ENCODE peak calls at places on chromosomes 1 and 21, in nine cellular contexts. N, S, A, B, Y, F, E, Z and M are unnamed samples.

GRCh38 chr1:156848461-156849150 is 10.3 kb downstream of the INSRR start:
- DNase-seq in N (peak), B (peak), A (peak), F (no peak), E (peak), S (no peak), Y (peak), Z (no peak), M (no peak)

GRCh38 chr1:57024855-57025254 is 59.0 kb upstream of the C8B start:
- DNase-seq in Z (no peak), Y (no peak), S (no peak), N (no peak), A (no peak), E (no peak), F (no peak), B (no peak), M (no peak)

GRCh38 chr1:169601096-169601881 is 15.0 kb upstream of the F5 start:
- DNase-seq in N (peak), E (peak), Y (no peak), A (peak), F (peak), S (no peak), B (no peak), Z (peak), M (no peak)

GRCh38 chr1:165871311-165872067 is 44.1 kb downstream of the UCK2 start:
- DNase-seq in F (peak), Y (peak), E (peak), B (peak), A (no peak), S (no peak), Z (peak), N (peak), M (no peak)

GRCh38 chr1:155166006-155166372 is 7.1 kb downstream of the KRTCAP2 start:
- DNase-seq in S (no peak), N (no peak), B (no peak), Y (no peak), Z (no peak), A (no peak), E (peak), F (no peak), M (peak)

GRCh38 chr1:4528590-4528989 is 125.8 kb upstream of the AJAP1 start:
- DNase-seq in N (no peak), E (no peak), Y (no peak), B (no peak), S (no peak), Z (no peak), A (no peak), F (no peak), M (no peak)

GRCh38 chr1:14377386-14377785 is 221.1 kb upstream of the KAZN start:
- DNase-seq in A (no peak), S (no peak), E (no peak), N (no peak), F (no peak), B (no peak), Y (no peak), Z (no peak), M (no peak)

GRCh38 chr21:17114019-17114418 is 398.8 kb upstream of the CXADR start:
- DNase-seq in E (peak), A (no peak), N (no peak), B (no peak), Z (no peak), S (no peak), F (no peak), Y (no peak), M (no peak)

GRCh38 chr1:156214024-156214748 is 1.4 kb downstream of the PMF1 start:
- DNase-seq in A (no peak), N (no peak), B (no peak), E (no peak), Z (peak), S (no peak), Y (no peak), F (no peak), M (no peak)

GRCh38 chr1:12001249-12001917 is 17.9 kb upstream of the MIIP start:
- DNase-seq in Z (peak), N (peak), A (peak), B (no peak), Y (peak), F (peak), S (no peak), E (peak), M (no peak)

GRCh38 chr1:5989286-5989605 is 3.0 kb downstream of the NPHP4 start:
- DNase-seq in N (no peak), B (no peak), Z (no peak), S (no peak), F (no peak), Y (no peak), E (no peak), A (no peak), M (no peak)

GRCh38 chr1:238951809-238952208 is 434.6 kb upstream of the CHRM3 start:
- DNase-seq in E (peak), N (no peak), S (no peak), Z (peak), Y (peak), F (no peak), B (no peak), A (peak), M (no peak)

GRCh38 chr1:46767649-46768282 is 31.1 kb upstream of the CYP4B1 start:
- DNase-seq in N (no peak), Z (no peak), E (no peak), B (no peak), A (peak), S (no peak), Y (no peak), F (no peak), M (no peak)

GRCh38 chr1:76763678-76764077 is 103.6 kb upstream of the ST6GALNAC5 start:
- DNase-seq in E (no peak), N (no peak), Z (no peak), A (no peak), Y (no peak), B (no peak), F (no peak), S (no peak), M (no peak)

GRCh38 chr1:200376521-200376920 is 33.3 kb downstream of the ZNF281 start:
- DNase-seq in Y (no peak), N (no peak), Z (no peak), F (no peak), B (no peak), S (no peak), E (no peak), A (no peak), M (no peak)

GRCh38 chr1:61253912-61254628 is 171.7 kb downstream of the NFIA start:
- DNase-seq in A (no peak), B (no peak), Y (no peak), E (no peak), Z (no peak), F (no peak), N (no peak), S (no peak), M (no peak)

GRCh38 chr1:31562707-31563360 is 13.5 kb upstream of the TINAGL1 start:
- DNase-seq in Z (peak), E (peak), N (no peak), S (no peak), B (no peak), A (no peak), Y (peak), F (no peak), M (no peak)

GRCh38 chr1:230866171-230866811 is 2.0 kb downstream of the C1orf198 start:
- DNase-seq in B (no peak), N (no peak), Z (no peak), F (no peak), A (no peak), Y (no peak), S (no peak), E (no peak), M (peak)

GRCh38 chr1:29647581-29647980 is 411.3 kb downstream of the PTPRU start:
- DNase-seq in F (no peak), N (no peak), E (no peak), Z (peak), Y (no peak), A (no peak), B (no peak), S (no peak), M (no peak)

GRCh38 chr1:168408531-168409242 is 128.0 kb downstream of the TBX19 start:
- DNase-seq in B (peak), Y (peak), F (no peak), N (peak), A (no peak), Z (peak), E (no peak), S (no peak), M (no peak)

GRCh38 chr1:231216515-231216914 is 24.5 kb upstream of the GNPAT start:
- DNase-seq in S (no peak), Y (peak), A (no peak), Z (no peak), E (peak), B (no peak), N (no peak), F (peak), M (no peak)

GRCh38 chr1:203322480-203323179 is 17.3 kb downstream of the BTG2 start:
- DNase-seq in Z (no peak), A (no peak), N (no peak), S (peak), Y (peak), E (no peak), F (no peak), B (no peak), M (peak)

GRCh38 chr1:53810497-53810896 is 27.6 kb downstream of the NDC1 start:
- DNase-seq in F (no peak), Z (no peak), B (no peak), Y (no peak), E (no peak), S (no peak), A (no peak), N (no peak), M (no peak)

GRCh38 chr1:76291186-76291585 is 216.6 kb downstream of the ST6GALNAC3 start:
- DNase-seq in S (no peak), Y (no peak), B (no peak), A (no peak), E (no peak), N (no peak), Z (no peak), F (no peak), M (no peak)

GRCh38 chr1:56099766-56100165 is 479.6 kb downstream of the PLPP3 start:
- DNase-seq in N (no peak), S (no peak), E (no peak), F (no peak), Y (no peak), A (peak), B (no peak), Z (peak), M (no peak)

DNA sequence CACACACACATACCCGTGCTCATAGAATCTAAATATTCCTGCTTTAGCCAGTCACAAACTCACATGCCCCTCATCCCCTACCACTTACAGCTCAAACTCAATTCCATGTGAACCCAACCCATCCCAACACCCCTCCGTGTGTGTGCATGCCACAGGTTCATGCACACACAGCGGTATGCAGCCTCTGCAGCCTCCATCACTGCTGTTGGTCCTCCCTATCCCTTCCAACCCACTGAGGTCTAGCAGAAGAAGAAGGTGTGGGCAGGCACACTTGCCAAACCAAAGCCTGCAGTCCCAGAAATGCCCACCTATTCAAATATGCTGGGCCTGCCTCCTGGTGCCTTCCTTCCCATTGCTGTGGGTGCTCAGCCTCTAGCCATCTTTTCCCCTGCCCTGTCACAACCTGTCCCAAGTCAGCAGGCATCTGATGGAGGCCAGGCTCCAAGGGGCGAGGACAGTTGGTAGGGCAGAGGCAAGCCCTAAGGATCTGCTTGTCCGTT is 26.2 kb downstream of the SLC2A1 start:
- DNase-seq in Y (peak), A (no peak), Z (no peak), B (no peak), F (no peak), E (no peak), S (no peak), N (no peak), M (no peak)
- H3K4me3 ChIP-seq in Y (no peak), A (no peak), Z (no peak), B (no peak), F (peak), E (no peak), S (no peak), N (peak), M (no peak)

GRCh38 chr1:181989521-181989920 is 72.0 kb downstream of the ZNF648 start:
- DNase-seq in F (no peak), Z (no peak), E (no peak), Y (no peak), N (no peak), B (no peak), S (no peak), A (no peak), M (no peak)

GRCh38 chr1:181987334-181987870 is 74.1 kb downstream of the ZNF648 start:
- DNase-seq in B (no peak), S (no peak), A (no peak), N (no peak), F (no peak), Z (no peak), E (no peak), Y (no peak), M (no peak)

GRCh38 chr1:181987996-181988395 is 73.5 kb downstream of the ZNF648 start:
- DNase-seq in E (no peak), S (no peak), F (no peak), A (no peak), Y (no peak), N (no peak), B (no peak), Z (no peak), M (no peak)

GRCh38 chr1:181992072-181992471 is 69.4 kb downstream of the ZNF648 start:
- DNase-seq in B (no peak), F (no peak), A (no peak), N (no peak), Y (no peak), S (no peak), E (no peak), Z (no peak), M (no peak)

DNA sequence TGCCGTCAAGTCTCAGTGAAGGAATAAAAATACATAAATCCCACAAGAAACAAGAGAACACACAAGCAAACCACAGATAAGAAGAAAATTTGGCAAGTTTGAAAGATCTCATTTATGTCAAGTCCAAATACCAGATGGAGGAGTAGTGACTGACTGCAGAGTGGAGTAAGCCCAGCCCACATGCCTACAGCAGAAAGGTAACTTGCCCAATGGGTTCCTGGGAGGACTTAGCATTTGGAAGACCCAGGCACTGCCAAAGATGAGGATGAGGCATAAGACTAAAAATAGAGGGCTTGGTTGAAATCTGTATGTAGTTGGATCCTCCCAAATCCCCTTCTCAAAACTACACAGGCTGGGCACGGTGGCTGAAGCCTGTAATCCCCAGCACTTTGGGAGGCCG is 70.8 kb downstream of the ZNF648 start:
- DNase-seq in B (no peak), S (no peak), F (no peak), N (no peak), A (no peak), Z (no peak), E (no peak), Y (no peak), M (no peak)
- H3K4me3 ChIP-seq in B (no peak), S (no peak), F (no peak), N (no peak), A (no peak), Z (no peak), E (no peak), Y (no peak), M (no peak)

GRCh38 chr21:18248171-18248570 is 3.5 kb downstream of the CHODL start:
- DNase-seq in N (no peak), Z (no peak), Y (no peak), A (no peak), S (no peak), B (no peak), E (no peak), F (no peak), M (no peak)

GRCh38 chr21:18249542-18250152 is 5.0 kb downstream of the CHODL start:
- DNase-seq in E (peak), F (no peak), Z (no peak), A (no peak), B (no peak), Y (no peak), N (no peak), S (no peak), M (no peak)

GRCh38 chr21:18245493-18245967 is 897 bp downstream of the CHODL start:
- DNase-seq in B (no peak), A (peak), N (no peak), Z (no peak), S (no peak), Y (no peak), F (no peak), E (no peak), M (peak)

GRCh38 chr21:18244721-18245486 is at the start of gene CHODL:
- DNase-seq in S (no peak), F (no peak), Y (no peak), Z (no peak), N (no peak), B (no peak), E (peak), A (peak), M (peak)
- H3K4me3 ChIP-seq in S (peak), F (no peak), Y (no peak), Z (no peak), N (no peak), B (no peak), E (peak), A (peak), M (peak)

GRCh38 chr1:173948594-173948993 is 31.5 kb upstream of the SERPINC1 start:
- DNase-seq in S (no peak), E (no peak), A (no peak), Z (no peak), B (no peak), N (no peak), F (no peak), Y (no peak), M (no peak)
- H3K4me3 ChIP-seq in S (no peak), E (no peak), A (no peak), Z (no peak), B (no peak), N (no peak), F (no peak), Y (no peak), M (no peak)

DNA sequence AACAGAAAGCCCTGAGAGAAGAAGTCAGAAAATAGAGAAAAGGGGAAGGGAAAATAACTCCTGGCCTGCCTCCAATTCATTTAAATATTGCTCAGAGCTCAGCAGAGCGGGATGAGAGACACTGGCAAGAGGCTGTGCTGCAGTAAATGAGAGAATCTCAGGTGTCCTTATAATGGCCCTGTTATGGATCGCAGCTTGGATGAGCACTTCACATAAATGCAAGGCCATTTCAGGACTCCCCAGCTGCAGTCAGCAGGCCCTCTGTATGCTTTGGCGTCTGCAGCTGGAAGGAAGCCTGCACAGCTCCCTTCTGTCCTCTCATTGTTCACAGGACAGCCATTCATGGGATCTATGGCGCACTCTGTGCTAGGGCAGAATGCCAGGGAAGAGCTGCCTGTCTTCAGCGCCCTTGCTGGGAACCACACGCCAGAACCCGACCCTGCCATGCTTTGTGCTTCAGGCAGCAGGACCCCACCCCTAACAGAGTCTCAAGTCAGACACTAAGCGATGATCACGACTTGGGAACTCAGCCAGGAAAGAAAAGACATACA is 20.7 kb upstream of the ABCB10 start:
- DNase-seq in B (no peak), S (no peak), F (peak), A (no peak), Z (peak), Y (peak), E (no peak), N (peak), M (peak)
- H3K4me3 ChIP-seq in B (no peak), S (no peak), F (no peak), A (no peak), Z (no peak), Y (no peak), E (no peak), N (peak), M (peak)

GRCh38 chr1:183841950-183842816 is 37.3 kb downstream of the RGL1 start:
- DNase-seq in S (no peak), B (no peak), Z (peak), Y (peak), A (peak), N (peak), E (no peak), F (no peak), M (no peak)
- H3K4me3 ChIP-seq in S (peak), B (no peak), Z (no peak), Y (no peak), A (no peak), N (peak), E (no peak), F (no peak), M (peak)

GRCh38 chr1:161068306-161069200 is 1.1 kb downstream of the ARHGAP30 start:
- DNase-seq in E (peak), B (peak), S (no peak), N (peak), A (no peak), Y (peak), Z (no peak), F (peak), M (peak)
- H3K4me3 ChIP-seq in E (no peak), B (peak), S (peak), N (peak), A (no peak), Y (peak), Z (no peak), F (peak), M (peak)

GRCh38 chr21:33886316-33886715 is 29.3 kb downstream of the ATP5PO start:
- DNase-seq in E (no peak), F (no peak), Z (no peak), A (no peak), S (no peak), B (no peak), Y (no peak), N (no peak), M (no peak)

GRCh38 chr21:33885158-33885514 is 30.5 kb downstream of the ATP5PO start:
- DNase-seq in B (no peak), N (no peak), Z (no peak), A (no peak), S (no peak), Y (no peak), F (no peak), E (no peak), M (no peak)

GRCh38 chr21:33881689-33882440 is 33.7 kb downstream of the ATP5PO start:
- DNase-seq in S (no peak), F (no peak), Y (no peak), A (no peak), N (no peak), B (no peak), Z (no peak), E (no peak), M (no peak)

GRCh38 chr21:33880626-33881025 is 35.0 kb downstream of the ATP5PO start:
- DNase-seq in B (no peak), E (no peak), N (no peak), S (no peak), A (no peak), Y (no peak), Z (no peak), F (no peak), M (no peak)

GRCh38 chr21:33884361-33885157 is 31.0 kb downstream of the ATP5PO start:
- DNase-seq in Z (no peak), B (no peak), E (no peak), N (no peak), A (no peak), F (no peak), S (no peak), Y (no peak), M (no peak)
- H3K4me3 ChIP-seq in Z (no peak), B (no peak), E (no peak), N (no peak), A (no peak), F (no peak), S (no peak), Y (no peak), M (no peak)